ENCODE peak calls at places on chromosomes 1 and 21, in nine cellular contexts. I is HAP-1, D is lower lobe of right lung, V is brain microvascular endothelial cell, U is IMR-90, T is neuronal stem cell, X is right lobe of liver, S is astrocyte, Y is mesendoderm. M is an unnamed sample. For H3K27me3, the result is how much of the 10 kb centered on the place peaks cover.

GRCh38 chr1:196680107-196680506 is 28.3 kb downstream of the CFH start:
- DNase-seq in I (no peak), D (no peak), V (no peak), U (peak), T (no peak), X (no peak), S (peak), Y (no peak), M (no peak)

GRCh38 chr1:165899461-165899941 is 72.1 kb downstream of the UCK2 start:
- DNase-seq in I (no peak), D (no peak), V (peak), U (peak), T (no peak), X (no peak), S (peak), Y (no peak), M (no peak)

GRCh38 chr1:62395291-62395690 is 41.6 kb upstream of the USP1 start:
- DNase-seq in I (no peak), D (no peak), V (no peak), U (no peak), T (no peak), X (no peak), S (no peak), Y (no peak), M (no peak)

GRCh38 chr1:43007377-43008105 is 48.9 kb upstream of the SLC2A1 start:
- DNase-seq in I (no peak), D (no peak), V (no peak), U (no peak), T (peak), X (no peak), S (no peak), Y (peak), M (no peak)

GRCh38 chr1:165942062-165942461 is 114.6 kb downstream of the UCK2 start:
- DNase-seq in I (no peak), D (no peak), V (no peak), U (no peak), T (peak), X (no peak), S (no peak), Y (no peak), M (no peak)

GRCh38 chr21:45381865-45382697 is 22.9 kb upstream of the COL18A1 start:
- DNase-seq in I (no peak), D (peak), V (no peak), U (no peak), T (no peak), X (peak), S (no peak), Y (no peak), M (no peak)

GRCh38 chr1:85315789-85316188 is 39.4 kb upstream of the BCL10 start:
- DNase-seq in I (no peak), D (no peak), V (no peak), U (peak), T (no peak), X (no peak), S (no peak), Y (peak), M (no peak)

GRCh38 chr1:183723571-183723970 is 70.5 kb upstream of the APOBEC4 start:
- DNase-seq in I (no peak), D (no peak), V (no peak), U (no peak), T (no peak), X (no peak), S (no peak), Y (no peak), M (no peak)

GRCh38 chr1:172914517-172915144 is 136.1 kb downstream of the TNFSF18 start:
- DNase-seq in I (no peak), D (no peak), V (no peak), U (peak), T (no peak), X (no peak), S (peak), Y (no peak), M (no peak)

GRCh38 chr1:28668956-28669719 is 554 bp downstream of the GMEB1 start:
- DNase-seq in I (peak), D (peak), V (peak), U (peak), T (peak), X (peak), S (peak), Y (peak), M (no peak)

GRCh38 chr1:187261637-187262036 is 432.9 kb downstream of the PLA2G4A start:
- DNase-seq in I (no peak), D (no peak), V (no peak), U (peak), T (no peak), X (no peak), S (no peak), Y (no peak), M (no peak)

GRCh38 chr1:72186733-72187307 is 95.5 kb downstream of the NEGR1 start:
- DNase-seq in I (no peak), D (no peak), V (no peak), U (peak), T (no peak), X (no peak), S (peak), Y (peak), M (no peak)

GRCh38 chr21:32200029-32200428 is 78.8 kb downstream of the MIS18A start:
- DNase-seq in I (no peak), D (no peak), V (no peak), U (no peak), T (no peak), X (no peak), S (no peak), Y (no peak), M (no peak)

GRCh38 chr1:169250022-169250421 is 117.6 kb downstream of the NME7 start:
- DNase-seq in I (no peak), D (no peak), V (peak), U (peak), T (no peak), X (no peak), S (no peak), Y (no peak), M (no peak)

GRCh38 chr1:159949891-159950480 is 4.1 kb downstream of the SLAMF9 start:
- DNase-seq in I (no peak), D (no peak), V (no peak), U (no peak), T (no peak), X (no peak), S (no peak), Y (no peak), M (no peak)

GRCh38 chr1:245154429-245155185 is at the start of gene KIF26B:
- DNase-seq in I (no peak), D (no peak), V (peak), U (peak), T (peak), X (peak), S (peak), Y (peak), M (no peak)

GRCh38 chr1:88935522-88936222 is 44.3 kb upstream of the GTF2B start:
- DNase-seq in I (peak), D (no peak), V (no peak), U (peak), T (peak), X (no peak), S (peak), Y (peak), M (no peak)

GRCh38 chr1:54885237-54885679 is 1.7 kb downstream of the DHCR24 start:
- DNase-seq in I (no peak), D (no peak), V (no peak), U (no peak), T (no peak), X (no peak), S (no peak), Y (no peak), M (no peak)

GRCh38 chr1:212950243-212951057 is at the start of gene VASH2:
- DNase-seq in I (peak), D (peak), V (peak), U (peak), T (peak), X (peak), S (peak), Y (peak), M (peak)

GRCh38 chr1:11860586-11860985 is 1.8 kb upstream of the NPPB start:
- DNase-seq in I (no peak), D (no peak), V (no peak), U (no peak), T (no peak), X (no peak), S (no peak), Y (no peak), M (no peak)
- H3K27me3 ChIP-seq in I (under half), D (half or more), V (under half), U (under half), T (under half), X (under half), S (under half), Y (under half), M (under half)

DNA sequence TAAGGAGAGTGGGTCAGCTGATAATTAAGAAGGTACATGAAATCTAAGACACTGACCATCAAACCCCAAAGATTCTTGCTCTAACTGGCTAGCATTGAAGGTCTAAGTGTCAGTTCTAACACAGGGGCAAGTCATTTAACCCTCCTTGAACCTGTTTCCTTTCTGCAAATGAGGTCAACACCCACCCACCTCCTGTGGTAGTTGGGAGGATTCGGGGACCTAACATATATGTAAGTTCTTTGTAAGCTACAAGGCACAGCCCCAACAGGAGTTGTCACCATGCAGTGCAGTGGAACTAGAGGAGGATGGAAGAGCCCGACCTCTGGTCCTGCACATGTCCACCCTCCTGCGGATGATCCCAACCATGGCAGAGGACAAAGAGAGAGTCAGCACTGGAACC is 2.4 kb downstream of the NUDT17 start:
- DNase-seq in I (no peak), D (no peak), V (no peak), U (no peak), T (no peak), X (no peak), S (no peak), Y (no peak), M (no peak)
- H3K4me3 ChIP-seq in I (no peak), D (no peak), V (no peak), U (no peak), T (no peak), X (no peak), S (no peak), Y (no peak), M (no peak)

DNA sequence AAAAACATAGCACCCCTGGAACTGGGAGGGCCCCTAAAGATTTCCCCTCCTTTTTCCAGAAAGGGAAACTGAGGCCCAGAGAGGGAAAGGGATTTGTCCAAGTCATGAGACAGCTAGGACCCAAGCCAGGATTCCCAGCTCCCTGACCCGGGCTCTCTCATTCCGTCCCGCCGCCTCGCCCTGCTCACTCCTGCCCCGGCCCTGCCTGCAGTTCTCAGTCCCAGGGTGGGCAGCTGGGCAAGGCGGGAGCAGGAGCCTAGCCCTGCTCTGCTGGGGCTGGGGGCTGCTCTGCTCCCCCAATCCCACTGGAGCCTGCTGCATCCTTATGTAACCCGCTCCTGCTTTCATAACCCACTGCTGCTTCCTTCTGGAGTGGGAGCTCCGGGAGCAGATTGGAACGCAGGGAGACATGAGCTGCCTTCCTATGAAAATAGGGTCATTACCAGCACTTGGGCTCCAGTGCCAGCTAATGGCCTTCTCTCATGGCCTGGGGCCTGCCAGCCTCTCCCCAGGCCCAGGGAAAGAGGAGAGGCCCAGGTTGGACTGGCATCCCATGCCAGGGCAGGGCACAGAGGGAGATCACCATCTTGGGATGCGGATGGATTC is 84.5 kb downstream of the CAMK2N1 start:
- DNase-seq in I (no peak), D (no peak), V (no peak), U (no peak), T (no peak), X (no peak), S (no peak), Y (no peak), M (no peak)
- H3K27me3 ChIP-seq in I (under half), D (half or more), V (under half), U (under half), T (under half), X (under half), S (under half), Y (under half), M (under half)

DNA sequence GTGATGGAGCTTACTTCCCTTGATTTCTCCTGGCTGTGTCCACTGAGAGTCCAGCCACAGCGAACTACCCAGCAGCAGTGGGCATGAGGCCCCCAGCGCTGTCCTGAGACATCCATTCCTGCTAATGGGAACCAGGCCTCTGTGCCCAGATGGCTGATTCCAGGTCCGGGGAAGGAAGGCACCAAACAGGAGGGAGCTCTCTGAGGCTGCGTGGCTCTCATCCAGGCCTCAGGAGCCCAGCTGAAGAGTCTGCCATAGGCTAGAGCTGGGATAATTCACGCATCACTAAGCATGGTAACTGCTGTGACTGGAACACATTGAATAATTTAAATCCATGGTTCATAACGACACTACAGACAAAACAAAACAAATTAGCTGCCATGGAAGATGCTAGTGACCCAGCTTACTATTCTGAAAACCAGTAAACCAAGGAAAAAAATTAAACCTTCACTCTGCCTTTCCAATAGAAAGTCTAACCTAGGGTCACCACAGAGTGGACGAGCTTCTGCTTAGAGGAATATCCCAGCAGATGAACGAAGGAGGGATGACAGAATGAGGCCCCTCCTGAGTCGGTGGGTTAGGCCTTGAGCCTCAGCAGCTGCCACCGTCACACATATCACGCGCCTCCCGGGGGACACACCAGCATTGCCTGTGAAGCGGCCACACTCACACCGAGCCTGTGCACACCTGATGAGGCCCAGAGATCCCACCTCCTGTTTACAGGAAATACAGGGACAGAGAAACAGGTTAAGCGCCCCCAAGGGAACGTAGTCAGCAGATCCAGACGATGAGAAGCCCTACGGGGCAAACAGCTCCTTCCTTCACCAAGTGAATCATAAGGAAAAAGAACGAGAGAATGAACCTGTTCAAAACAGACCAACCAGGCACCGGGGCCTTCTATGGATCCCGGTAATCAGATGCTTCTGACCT is 25.0 kb upstream of the LRRC47 start:
- DNase-seq in I (no peak), D (peak), V (no peak), U (no peak), T (no peak), X (peak), S (no peak), Y (no peak), M (no peak)
- H3K4me3 ChIP-seq in I (no peak), D (no peak), V (no peak), U (no peak), T (no peak), X (no peak), S (no peak), Y (no peak), M (no peak)

DNA sequence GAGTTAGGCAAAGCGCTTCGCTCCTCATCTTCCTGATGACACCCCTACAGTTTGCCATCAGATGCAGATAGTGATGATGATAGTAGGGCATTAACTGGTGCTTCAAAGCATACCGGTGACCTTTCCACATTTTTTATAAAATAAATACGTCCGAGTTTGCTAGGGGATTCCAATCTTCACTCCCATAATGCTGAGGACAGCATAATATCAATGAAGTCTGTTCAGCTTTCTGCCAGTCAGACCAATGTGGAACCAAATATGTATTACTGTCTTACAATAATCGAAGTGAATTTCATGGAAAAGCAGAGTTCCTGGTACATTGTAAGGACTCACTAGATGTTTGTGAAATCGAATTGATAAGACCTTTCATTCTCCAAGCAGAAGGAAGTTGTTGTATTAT is 258.7 kb downstream of the RYR2 start:
- DNase-seq in I (no peak), D (no peak), V (no peak), U (no peak), T (no peak), X (no peak), S (no peak), Y (no peak), M (no peak)
- H3K27me3 ChIP-seq in I (under half), D (under half), V (under half), U (under half), T (under half), X (under half), S (under half), Y (under half), M (under half)

GRCh38 chr1:22447581-22448215 is 4.0 kb upstream of the ZBTB40 start:
- DNase-seq in I (no peak), D (no peak), V (peak), U (peak), T (no peak), X (no peak), S (peak), Y (peak), M (peak)
- H3K4me3 ChIP-seq in I (no peak), D (no peak), V (no peak), U (no peak), T (no peak), X (no peak), S (peak), Y (no peak), M (no peak)

GRCh38 chr1:53369761-53370160 is 41.9 kb upstream of the LRP8 start:
- DNase-seq in I (no peak), D (no peak), V (no peak), U (no peak), T (no peak), X (no peak), S (no peak), Y (no peak), M (no peak)
- H3K27me3 ChIP-seq in I (under half), D (under half), V (under half), U (half or more), T (under half), X (under half), S (under half), Y (under half), M (under half)

DNA sequence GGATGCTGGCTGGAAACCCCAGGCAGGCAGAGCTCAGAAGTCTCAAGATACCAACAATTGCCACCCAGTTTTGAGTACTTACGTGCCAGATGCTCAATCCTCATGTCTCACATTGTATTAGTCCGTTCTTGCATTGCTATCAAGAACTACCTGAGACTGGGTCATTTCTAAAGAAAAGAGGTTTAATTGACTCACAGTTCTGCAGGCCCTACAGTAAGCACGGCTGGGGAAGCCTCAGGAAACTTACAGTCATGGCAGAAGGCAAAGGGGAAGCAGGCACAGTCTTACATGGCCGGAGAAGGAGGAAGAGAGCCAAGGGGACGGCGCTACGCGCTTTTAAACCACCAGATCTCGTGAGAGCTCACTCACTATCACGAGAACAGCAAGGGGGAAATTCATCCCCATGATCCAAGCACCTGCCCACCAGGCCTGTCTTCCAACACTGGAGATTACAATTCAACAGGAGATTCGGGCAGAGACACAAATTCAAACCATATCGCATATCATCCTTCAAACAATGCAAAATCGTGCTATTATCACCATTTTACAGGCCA is 58.0 kb downstream of the KAZN start:
- DNase-seq in I (no peak), D (no peak), V (no peak), U (no peak), T (no peak), X (no peak), S (no peak), Y (no peak), M (no peak)
- H3K4me3 ChIP-seq in I (no peak), D (no peak), V (no peak), U (no peak), T (no peak), X (no peak), S (no peak), Y (no peak), M (no peak)

M was measured in kidney epithelial cell.